ENCODE peak calls at places on chromosomes 1 and 21, in four cellular contexts. D is left lung, M is right cardiac atrium, C is thoracic aorta. Q is an unnamed sample.

GRCh38 chr1:78652019-78652560 is 2.5 kb downstream of the IFI44 start:
- DNase-seq in D (no peak), M (no peak), C (no peak), Q (no peak)

GRCh38 chr1:30516505-30516858 is 206.9 kb downstream of the MATN1 start:
- DNase-seq in M (no peak), C (no peak), D (no peak), Q (peak; percentile 66)

GRCh38 chr1:200133123-200133522 is 105.6 kb downstream of the NR5A2 start:
- DNase-seq in D (no peak), C (no peak), M (no peak), Q (no peak)

GRCh38 chr1:10686404-10687040 is 109.9 kb downstream of the CASZ1 start:
- DNase-seq in D (no peak), M (no peak), C (no peak), Q (no peak)

GRCh38 chr21:43667191-43667904 is 8.0 kb downstream of the RRP1B start:
- DNase-seq in D (no peak), C (no peak), M (no peak), Q (no peak)

GRCh38 chr1:17046043-17046657 is 7.7 kb downstream of the SDHB start:
- DNase-seq in C (no peak), D (no peak), M (no peak), Q (no peak)

GRCh38 chr1:181061891-181062777 is 26.4 kb upstream of the IER5 start:
- DNase-seq in D (peak; percentile 82), C (no peak), M (peak; percentile 67), Q (peak; percentile 66)

GRCh38 chr1:79197421-79197820 is 190.9 kb upstream of the ADGRL4 start:
- DNase-seq in M (no peak), D (no peak), C (no peak), Q (no peak)

GRCh38 chr1:152501704-152502103 is 8.9 kb upstream of the LCE5A start:
- DNase-seq in C (no peak), M (no peak), D (no peak), Q (no peak)

GRCh38 chr1:159071970-159072582 is 4.5 kb downstream of the AIM2 start:
- DNase-seq in M (no peak), C (no peak), D (no peak), Q (no peak)

GRCh38 chr1:53592985-53593757 is 134.0 kb downstream of the DMRTB1 start:
- DNase-seq in D (no peak), M (no peak), C (no peak), Q (no peak)

GRCh38 chr1:105793541-105794146 is 1262.8 kb upstream of the PRMT6 start:
- DNase-seq in M (peak; percentile 52), C (no peak), D (no peak), Q (no peak)

GRCh38 chr1:115440733-115441132 is 102.7 kb upstream of the NGF start:
- DNase-seq in C (no peak), M (no peak), D (no peak), Q (no peak)

GRCh38 chr1:117284408-117285215 is 73.9 kb upstream of the VTCN1 start:
- DNase-seq in M (no peak), D (no peak), C (no peak), Q (no peak)

GRCh38 chr1:246742396-246742795 is 18.2 kb downstream of the SCCPDH start:
- DNase-seq in M (no peak), D (no peak), C (no peak), Q (no peak)

GRCh38 chr1:81312272-81312754 is 488.4 kb upstream of the ADGRL2 start:
- DNase-seq in C (no peak), D (no peak), M (no peak), Q (no peak)

GRCh38 chr1:36257375-36257767 is 33.1 kb downstream of the THRAP3 start:
- DNase-seq in M (no peak), C (no peak), D (no peak), Q (no peak)

GRCh38 chr1:113169591-113169990 is 96.6 kb downstream of the LRIG2 start:
- DNase-seq in D (no peak), C (no peak), M (no peak), Q (no peak)

GRCh38 chr1:43706598-43707190 is 642 bp upstream of the ST3GAL3 start:
- DNase-seq in D (no peak), C (no peak), M (no peak), Q (no peak)

GRCh38 chr1:36463404-36463772 is 796 bp downstream of the MRPS15 start:
- DNase-seq in D (no peak), C (no peak), M (no peak), Q (no peak)

GRCh38 chr1:21857142-21857839 is 45.2 kb downstream of the LDLRAD2 start:
- DNase-seq in D (no peak), M (no peak), C (no peak), Q (peak; percentile 58)

GRCh38 chr1:183635112-183635605 is 424 bp downstream of the ARPC5 start:
- DNase-seq in M (peak; percentile 74), D (peak; percentile 91), C (no peak), Q (peak; percentile 81)

GRCh38 chr1:50424045-50424939 is 1.0 kb upstream of the DMRTA2 start:
- DNase-seq in M (no peak), C (no peak), D (no peak), Q (no peak)

GRCh38 chr21:38439336-38439900 is 58.9 kb downstream of the ERG start:
- DNase-seq in C (no peak), D (no peak), M (no peak), Q (no peak)

DNA sequence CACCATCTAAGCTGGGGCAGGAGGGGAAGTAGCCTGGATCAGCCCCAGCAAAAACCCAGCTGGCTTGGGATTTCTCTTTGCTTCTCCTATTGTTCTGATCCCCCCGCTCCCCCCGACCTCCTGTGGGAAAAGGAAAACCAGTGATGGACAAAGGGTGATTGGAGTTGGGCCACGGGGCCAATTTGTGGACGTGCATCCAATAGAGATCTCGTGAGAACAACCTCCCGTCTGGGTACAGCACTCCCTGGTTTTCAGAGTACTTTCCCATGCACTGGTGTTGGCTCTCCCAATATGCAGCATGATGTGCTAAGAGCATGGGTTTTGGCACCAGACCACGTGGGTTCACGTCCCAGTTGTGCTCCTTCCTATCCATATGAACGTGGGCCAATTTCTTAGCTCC is 9.0 kb downstream of the BLACAT1 start:
- DNase-seq in M (no peak), D (no peak), C (no peak), Q (no peak)
- H3K4me1 ChIP-seq in M (peaks cover 6% of the 10 kb centered on the region), D (peaks cover 24% of the 10 kb centered on the region), C (peaks cover 12% of the 10 kb centered on the region), Q (peaks cover 20% of the 10 kb centered on the region)

DNA sequence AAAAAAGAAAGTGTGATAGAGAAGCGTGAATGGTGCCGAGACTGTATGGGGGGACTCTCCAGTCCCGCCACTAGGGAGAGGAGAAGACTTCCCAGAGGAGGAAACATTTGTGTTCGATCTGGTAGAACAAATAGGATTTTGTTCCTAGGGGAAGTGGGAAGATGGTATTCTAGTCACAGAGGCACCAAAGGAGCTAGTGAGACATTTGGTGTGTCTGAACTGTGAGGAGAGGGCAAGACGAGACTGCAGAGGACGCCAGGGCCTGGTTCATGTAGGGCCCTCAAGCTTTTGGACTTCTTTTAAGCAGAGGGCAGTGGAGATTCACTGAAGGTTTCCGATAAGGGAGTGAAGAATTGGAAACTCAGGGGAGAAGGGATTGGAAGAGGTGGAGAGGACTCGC is 2.9 kb downstream of the BTBD19 start:
- DNase-seq in C (no peak), D (no peak), M (peak; percentile 2), Q (peak; percentile 12)
- H3K4me1 ChIP-seq in C (peaks cover 72% of the 10 kb centered on the region), D (peaks cover 93% of the 10 kb centered on the region), M (peaks cover 38% of the 10 kb centered on the region), Q (peaks cover 94% of the 10 kb centered on the region)

DNA sequence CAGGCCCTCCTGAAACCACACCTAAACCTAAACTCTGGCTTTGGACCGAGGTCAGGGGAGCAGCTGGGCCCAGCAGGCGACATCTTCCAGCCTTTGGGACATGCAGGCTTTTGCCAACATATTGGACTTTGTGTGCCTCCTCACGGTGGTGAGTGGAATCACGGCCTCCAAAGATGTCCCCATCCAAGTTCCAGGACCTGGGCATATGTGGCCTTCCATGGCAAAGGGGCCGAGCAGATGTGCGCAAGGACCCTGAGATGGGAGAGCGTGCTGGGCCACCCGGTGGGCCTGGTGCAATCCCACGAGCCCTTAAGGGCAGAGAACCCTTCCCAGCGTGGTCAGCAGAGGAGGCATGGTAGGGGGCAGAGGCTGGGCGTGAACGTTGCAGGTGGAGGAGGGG is 160.8 kb upstream of the C1orf174 start:
- DNase-seq in C (no peak), M (no peak), D (no peak), Q (no peak)
- H3K4me1 ChIP-seq in C (no peaks in the 10 kb centered on the region), M (no peaks in the 10 kb centered on the region), D (no peaks in the 10 kb centered on the region), Q (no peaks in the 10 kb centered on the region)

DNA sequence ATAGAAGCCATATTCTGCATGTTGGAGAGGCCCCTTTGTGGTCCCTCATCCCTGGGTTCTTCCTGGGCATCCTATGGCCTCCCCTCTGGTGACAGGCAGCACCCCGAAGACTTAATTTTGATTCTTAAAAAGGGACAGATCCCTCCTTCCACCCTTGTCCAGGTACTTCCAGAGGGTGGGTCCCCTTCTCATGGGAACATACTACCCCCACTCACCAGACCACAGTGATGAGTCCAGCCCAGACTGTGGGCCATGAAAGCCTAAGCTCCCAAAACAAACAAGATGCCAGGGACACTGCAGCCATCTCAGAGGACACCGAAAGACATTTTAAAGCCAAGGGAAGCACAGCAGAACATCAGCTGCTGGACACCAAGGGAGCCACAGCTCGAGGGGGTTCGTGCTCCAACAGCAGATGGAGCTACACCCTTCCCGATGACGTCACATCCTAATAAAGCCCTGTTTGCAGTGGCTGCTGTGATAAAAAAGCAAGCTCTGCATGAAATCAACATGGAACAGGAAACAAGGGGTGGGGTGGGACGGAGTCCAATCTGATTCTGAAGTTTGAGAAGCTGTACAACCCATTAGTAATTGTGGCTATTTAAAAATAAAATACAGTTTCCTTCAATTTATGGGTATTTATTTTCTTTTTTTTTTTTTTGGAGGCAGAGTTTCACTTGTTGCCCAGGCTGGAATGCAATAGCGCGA is 32.4 kb downstream of the GNB1 start:
- DNase-seq in D (no peak), C (peak; percentile 48), M (peak; percentile 90), Q (peak; percentile 86)
- H3K4me1 ChIP-seq in D (peaks cover 94% of the 10 kb centered on the region), C (peaks cover 81% of the 10 kb centered on the region), M (peaks cover 25% of the 10 kb centered on the region), Q (peaks cover 86% of the 10 kb centered on the region)

Q was measured in suprapubic skin.